ENCODE peak calls at places on chromosomes 7 and 10, in nine cellular contexts. R is psoas muscle, B is tibial artery, X is brain microvascular endothelial cell, A is AG09309, C is GM12865, M is astrocyte of the spinal cord, W is A549, Q is GM06990. D is an unnamed sample.

GRCh38 chr7:148978091-148978490 is 50.2 kb downstream of the PDIA4 start:
- DNase-seq in X (no peak), W (no peak), M (no peak), Q (no peak), C (no peak), A (no peak), B (no peak), R (peak; percentile 3), D (no peak)

GRCh38 chr7:92968502-92968901 is 132.1 kb upstream of the CDK6 start:
- DNase-seq in X (no peak), B (no peak), C (peak; percentile 48), W (no peak), A (no peak), R (no peak), Q (peak; percentile 29), M (no peak), D (no peak)

GRCh38 chr10:100847440-100847839 is 65.3 kb upstream of the SLF2 start:
- DNase-seq in R (no peak), Q (no peak), B (no peak), X (peak; percentile 32), M (no peak), W (peak; percentile 45), A (no peak), C (no peak), D (no peak)

GRCh38 chr10:94571528-94571927 is 25.9 kb downstream of the HELLS start:
- DNase-seq in Q (no peak), C (no peak), X (peak; percentile 3), M (peak; percentile 7), A (peak; percentile 5), W (no peak), R (no peak), B (no peak), D (no peak)

GRCh38 chr10:43233601-43234430 is 33.0 kb downstream of the RASGEF1A start:
- DNase-seq in X (no peak), R (no peak), Q (no peak), C (no peak), A (no peak), B (peak; percentile 17), M (no peak), W (no peak), D (no peak)

GRCh38 chr7:50166997-50167961 is 74.2 kb upstream of the ZPBP start:
- DNase-seq in Q (peak; percentile 25), C (peak; percentile 18), X (no peak), M (no peak), A (no peak), R (no peak), W (no peak), B (no peak), D (no peak)

GRCh38 chr10:14259696-14260595 is 70.8 kb downstream of the FRMD4A start:
- DNase-seq in C (no peak), Q (no peak), A (peak; percentile 45), R (no peak), W (no peak), M (peak; percentile 82), X (peak; percentile 85), B (no peak), D (peak; percentile 48)

GRCh38 chr7:143375298-143376034 is 5.7 kb upstream of the ZYX start:
- DNase-seq in X (no peak), W (no peak), C (no peak), M (no peak), Q (no peak), R (no peak), A (no peak), B (no peak), D (no peak)

GRCh38 chr10:103458720-103459119 is at the start of gene CALHM1:
- DNase-seq in A (no peak), Q (no peak), R (no peak), M (no peak), X (no peak), B (no peak), C (peak; percentile 57), W (no peak), D (no peak)

GRCh38 chr10:69962746-69963135 is 89.9 kb upstream of the MACROH2A2 start:
- DNase-seq in A (no peak), M (no peak), Q (no peak), R (no peak), X (no peak), B (no peak), C (no peak), W (no peak), D (no peak)

GRCh38 chr10:77902159-77902558 is 24.4 kb downstream of the DLG5 start:
- DNase-seq in W (no peak), A (no peak), Q (no peak), C (no peak), M (no peak), B (no peak), R (no peak), X (no peak), D (no peak)

GRCh38 chr7:44236333-44236728 is 35.6 kb downstream of the YKT6 start:
- DNase-seq in X (no peak), W (no peak), R (no peak), Q (no peak), M (no peak), B (peak; percentile 27), A (no peak), C (no peak), D (no peak)

GRCh38 chr7:117675519-117676137 is 195.8 kb downstream of the CFTR start:
- DNase-seq in C (no peak), M (no peak), Q (no peak), R (no peak), X (no peak), B (no peak), W (peak; percentile 16), A (no peak), D (no peak)

GRCh38 chr10:7551891-7552731 is 114.7 kb downstream of the ITIH5 start:
- DNase-seq in C (no peak), M (no peak), X (no peak), A (no peak), Q (no peak), R (no peak), W (no peak), B (no peak), D (no peak)

GRCh38 chr10:122461729-122462532 is 578 bp downstream of the HTRA1 start:
- DNase-seq in B (no peak), A (no peak), M (no peak), C (no peak), W (peak; percentile 47), R (peak; percentile 62), Q (no peak), X (no peak), D (no peak)

GRCh38 chr7:146503844-146504243 is 387.2 kb downstream of the CNTNAP2 start:
- DNase-seq in A (no peak), Q (no peak), X (no peak), B (no peak), C (no peak), M (no peak), W (no peak), R (no peak), D (no peak)

GRCh38 chr10:86188326-86188725 is 178.3 kb downstream of the GRID1 start:
- DNase-seq in A (no peak), X (no peak), M (no peak), B (peak; percentile 15), Q (no peak), C (no peak), R (no peak), W (no peak), D (no peak)

GRCh38 chr7:50400114-50400513 is 50.0 kb downstream of the FIGNL1 start:
- DNase-seq in W (no peak), X (no peak), R (no peak), B (no peak), Q (no peak), C (no peak), A (no peak), M (no peak), D (no peak)

GRCh38 chr10:35887686-35888085 is 245.6 kb upstream of the FZD8 start:
- DNase-seq in R (no peak), B (no peak), M (no peak), Q (no peak), X (no peak), C (no peak), A (no peak), W (no peak), D (no peak)

GRCh38 chr10:35885076-35885475 is 243.0 kb upstream of the FZD8 start:
- DNase-seq in M (no peak), X (no peak), C (no peak), A (no peak), B (no peak), W (no peak), Q (no peak), R (no peak), D (no peak)

GRCh38 chr10:35882422-35883150 is 240.5 kb upstream of the FZD8 start:
- DNase-seq in A (no peak), M (no peak), B (no peak), Q (no peak), R (no peak), X (no peak), W (no peak), C (no peak), D (no peak)

GRCh38 chr10:35881320-35881719 is 239.2 kb upstream of the FZD8 start:
- DNase-seq in M (no peak), C (no peak), B (no peak), X (no peak), Q (no peak), A (no peak), W (no peak), R (no peak), D (no peak)

GRCh38 chr10:35884657-35885071 is 242.6 kb upstream of the FZD8 start:
- DNase-seq in R (no peak), C (no peak), X (no peak), B (no peak), W (no peak), Q (no peak), M (no peak), A (no peak), D (no peak)
- TF ChIP-seq CTCF in R (no peak), C (no peak), X (no peak), B (no peak), W (no peak), Q (no peak), M (no peak), A (no peak), D (no peak)

GRCh38 chr10:92241501-92241900 is 49.4 kb downstream of the CPEB3 start:
- DNase-seq in Q (no peak), W (no peak), X (no peak), A (no peak), C (no peak), M (no peak), B (no peak), R (no peak), D (no peak)
- H3K4me3 ChIP-seq in Q (no peak overlapping the region), W (peak overlapping the region; percentile 53), X (peak overlapping the region; percentile 66), A (no peak overlapping the region), C (no peak overlapping the region), M (no peak overlapping the region), B (peak overlapping the region; percentile 68), R (peak overlapping the region; percentile 79), D (no peak overlapping the region)

DNA sequence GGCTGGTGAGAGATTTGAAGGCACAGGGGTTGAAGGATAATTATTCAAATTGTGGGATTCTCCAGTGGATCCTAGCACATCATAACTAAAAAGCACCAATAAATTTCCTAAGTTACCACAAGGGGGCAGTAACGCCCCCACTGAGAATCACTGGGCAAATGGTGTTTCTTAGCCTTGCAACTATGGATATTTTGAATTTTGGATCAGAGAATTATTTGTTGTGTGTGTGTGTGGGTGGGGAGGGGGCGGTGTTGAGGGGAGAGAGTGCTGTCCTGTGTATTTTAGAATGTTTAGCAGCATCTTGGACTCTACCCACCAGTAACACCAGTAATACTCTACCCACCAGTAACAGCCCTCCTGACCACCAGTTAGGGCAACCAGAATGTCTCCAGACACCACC is 63.3 kb upstream of the PRKG1 start:
- DNase-seq in W (peak; percentile 40), C (peak; percentile 41), M (peak; percentile 42), A (no peak), X (no peak), Q (no peak), B (no peak), R (no peak), D (no peak)
- TF ChIP-seq CTCF in W (peak; percentile 72), C (peak; percentile 63), M (peak; percentile 76), A (peak; percentile 75), X (peak; percentile 79), Q (peak; percentile 84), B (peak; percentile 81), R (peak; percentile 63), D (peak; percentile 75)

GRCh38 chr7:111339006-111339405 is 223.3 kb downstream of the IMMP2L start:
- DNase-seq in R (no peak), C (no peak), B (no peak), Q (no peak), W (no peak), M (no peak), X (no peak), A (no peak), D (no peak)
- H3K4me3 ChIP-seq in R (no peak overlapping the region), C (no peak overlapping the region), B (no peak overlapping the region), Q (no peak overlapping the region), W (no peak overlapping the region), M (no peak overlapping the region), X (no peak overlapping the region), A (no peak overlapping the region), D (no peak overlapping the region)